ENCODE peak calls at places on chromosomes 12 and 14, in seven cellular contexts. P is psoas muscle, J is transverse colon, Z is pancreas, G is keratinocyte, F is ovary, S is GM23248. E is an unnamed sample.
A peak's percentile ranks its signal among the peaks of the same experiment; 100 is the strongest.

GRCh38 chr12:104588048-104588942 is 131.5 kb downstream of the CHST11 start:
- DNase-seq in P (no peak), J (no peak), Z (no peak), G (peak; percentile 93), F (no peak), S (peak; percentile 89), E (no peak)

GRCh38 chr14:34059037-34059924 is 108.4 kb upstream of the EGLN3 start:
- DNase-seq in P (no peak), J (no peak), Z (no peak), G (no peak), F (no peak), S (no peak), E (peak; percentile 16)

GRCh38 chr12:117686911-117687377 is 281.8 kb downstream of the KSR2 start:
- DNase-seq in P (peak; percentile 74), J (peak; percentile 17), Z (peak; percentile 4), G (no peak), F (no peak), S (peak; percentile 91), E (no peak)

GRCh38 chr14:42779024-42779423 is 1172.3 kb downstream of the LRFN5 start:
- DNase-seq in P (no peak), J (no peak), Z (no peak), G (no peak), F (no peak), S (peak; percentile 40), E (no peak)

GRCh38 chr12:50676761-50677160 is 87.1 kb upstream of the ATF1 start:
- DNase-seq in P (no peak), J (no peak), Z (no peak), G (no peak), F (no peak), S (no peak), E (no peak)

GRCh38 chr12:128791395-128792322 is 32.1 kb downstream of the SLC15A4 start:
- DNase-seq in P (no peak), J (peak; percentile 23), Z (no peak), G (no peak), F (no peak), S (peak; percentile 40), E (no peak)

GRCh38 chr14:105192866-105193731 is 12.0 kb upstream of the NUDT14 start:
- DNase-seq in P (no peak), J (no peak), Z (no peak), G (no peak), F (no peak), S (peak; percentile 62), E (no peak)

GRCh38 chr12:132413931-132414588 is 75.9 kb upstream of the FBRSL1 start:
- DNase-seq in P (no peak), J (no peak), Z (no peak), G (no peak), F (no peak), S (no peak), E (no peak)

GRCh38 chr14:104753528-104754212 is 723 bp downstream of the SIVA1 start:
- DNase-seq in P (no peak), J (peak; percentile 32), Z (no peak), G (no peak), F (no peak), S (peak; percentile 57), E (no peak)

GRCh38 chr12:68614772-68615171 is 4.1 kb downstream of the RAP1B start:
- DNase-seq in P (no peak), J (no peak), Z (no peak), G (no peak), F (no peak), S (no peak), E (no peak)

GRCh38 chr12:68614105-68614679 is 3.5 kb downstream of the RAP1B start:
- DNase-seq in P (no peak), J (no peak), Z (no peak), G (no peak), F (no peak), S (no peak), E (no peak)

GRCh38 chr12:68612245-68612644 is 1.5 kb downstream of the RAP1B start:
- DNase-seq in P (no peak), J (no peak), Z (no peak), G (no peak), F (no peak), S (peak; percentile 68), E (no peak)

GRCh38 chr12:68612675-68613074 is 2.0 kb downstream of the RAP1B start:
- DNase-seq in P (no peak), J (no peak), Z (no peak), G (no peak), F (no peak), S (no peak), E (no peak)

GRCh38 chr12:68613209-68613904 is 2.7 kb downstream of the RAP1B start:
- DNase-seq in P (no peak), J (no peak), Z (no peak), G (no peak), F (no peak), S (no peak), E (no peak)
- H3K4me1 ChIP-seq in P (peaks cover 64% of the 10 kb centered on the region), J (peaks cover 65% of the 10 kb centered on the region), Z (peaks cover 37% of the 10 kb centered on the region), G (peaks cover 39% of the 10 kb centered on the region), F (peaks cover 13% of the 10 kb centered on the region), S (peaks cover 52% of the 10 kb centered on the region), E (peaks cover 14% of the 10 kb centered on the region)

GRCh38 chr14:101906645-101907044 is 57.7 kb upstream of the DYNC1H1 start:
- DNase-seq in P (no peak), J (no peak), Z (no peak), G (no peak), F (no peak), S (no peak), E (no peak)

GRCh38 chr14:101908795-101909194 is 55.6 kb upstream of the DYNC1H1 start:
- DNase-seq in P (no peak), J (no peak), Z (no peak), G (no peak), F (no peak), S (no peak), E (no peak)

GRCh38 chr14:101907619-101908018 is 56.8 kb upstream of the DYNC1H1 start:
- DNase-seq in P (no peak), J (no peak), Z (no peak), G (no peak), F (no peak), S (no peak), E (no peak)

GRCh38 chr14:101912841-101913240 is 51.5 kb upstream of the DYNC1H1 start:
- DNase-seq in P (no peak), J (no peak), Z (no peak), G (no peak), F (no peak), S (no peak), E (no peak)

DNA sequence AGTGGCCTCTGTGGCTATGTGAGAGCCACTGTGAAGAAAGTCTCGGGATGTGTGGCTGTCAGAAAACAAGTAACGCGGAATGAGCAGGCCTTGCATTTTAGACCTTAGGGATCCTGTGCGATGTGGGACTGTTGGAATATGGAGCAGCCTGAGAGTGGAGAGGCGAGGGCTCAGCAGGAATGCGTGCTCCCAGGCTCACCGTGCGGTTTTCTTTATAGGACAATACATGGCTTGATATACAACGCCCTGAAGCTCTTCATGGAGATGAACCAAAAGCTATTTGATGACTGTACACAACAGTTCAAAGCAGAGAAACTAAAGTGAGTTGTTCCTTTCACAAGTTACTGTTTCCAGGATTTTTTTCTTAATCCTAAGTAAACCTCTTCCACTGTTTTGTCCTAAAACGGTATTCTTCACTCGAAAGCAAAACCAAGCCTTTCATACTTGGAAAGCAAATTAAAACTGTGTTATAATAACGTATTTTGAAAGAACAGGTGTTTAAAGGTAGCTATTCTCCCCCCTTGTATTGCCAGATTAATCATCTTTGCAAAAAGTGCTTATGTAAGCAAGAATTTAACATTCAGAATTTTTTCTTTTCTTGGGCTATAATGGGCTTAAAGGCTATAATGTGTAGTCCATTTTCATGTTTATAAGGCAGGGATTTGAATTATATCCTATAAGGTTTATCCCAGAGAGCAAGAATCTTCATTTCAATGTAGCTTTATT is 54.8 kb upstream of the DYNC1H1 start:
- DNase-seq in P (no peak), J (no peak), Z (no peak), G (no peak), F (no peak), S (no peak), E (no peak)
- H3K36me3 ChIP-seq in P (peaks cover 95% of the 10 kb centered on the region), J (no peaks in the 10 kb centered on the region), Z (no peaks in the 10 kb centered on the region), G (peaks cover 15% of the 10 kb centered on the region), F (no peaks in the 10 kb centered on the region), S (peaks cover 27% of the 10 kb centered on the region), E (peaks cover 19% of the 10 kb centered on the region)

DNA sequence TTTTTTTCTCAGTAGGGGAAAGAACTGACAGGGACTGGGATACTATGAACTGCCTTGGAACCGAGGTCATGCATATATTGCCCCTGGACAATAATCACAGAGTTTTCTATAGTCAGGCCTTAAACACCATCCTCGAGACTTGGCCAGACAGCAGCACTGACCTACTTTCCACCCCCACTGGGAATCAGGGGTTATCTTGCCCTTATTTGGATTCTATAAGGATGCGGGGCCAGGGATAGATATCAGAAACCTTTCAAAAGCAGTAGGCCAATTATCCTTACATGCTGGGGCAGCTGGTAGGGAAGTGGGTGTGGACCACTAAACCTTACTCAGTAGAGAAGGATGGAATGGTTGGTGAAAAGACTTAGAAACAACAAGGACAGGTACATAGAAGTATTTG is 2.0 kb downstream of the ZNF219 start:
- DNase-seq in P (no peak), J (no peak), Z (no peak), G (no peak), F (no peak), S (no peak), E (no peak)
- H3K4me1 ChIP-seq in P (peaks cover 18% of the 10 kb centered on the region), J (peaks cover 63% of the 10 kb centered on the region), Z (peaks cover 12% of the 10 kb centered on the region), G (peaks cover 39% of the 10 kb centered on the region), F (peaks cover 2% of the 10 kb centered on the region), S (peaks cover 16% of the 10 kb centered on the region), E (peaks cover 3% of the 10 kb centered on the region)

DNA sequence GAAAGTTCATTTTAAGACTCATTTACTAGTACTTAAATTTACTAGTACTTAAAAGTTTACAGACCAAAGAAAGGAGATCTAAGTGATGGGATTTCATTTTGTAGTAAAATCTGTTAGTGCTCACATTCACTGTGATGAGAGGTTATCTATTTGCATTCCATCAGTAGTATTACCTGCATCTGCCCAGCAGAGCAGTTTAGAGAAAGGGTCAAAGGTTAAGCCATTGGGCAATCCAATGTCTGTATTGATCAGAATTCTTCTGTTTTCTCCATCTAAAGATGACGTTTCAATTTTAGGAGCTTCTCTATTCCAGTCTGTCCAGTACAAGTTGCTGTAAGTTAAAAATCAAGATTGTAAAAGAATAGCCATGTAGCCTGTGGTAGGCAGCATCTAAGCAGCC is 18.3 kb downstream of the RTRAF start:
- DNase-seq in P (no peak), J (no peak), Z (no peak), G (no peak), F (no peak), S (no peak), E (no peak)
- H3K36me3 ChIP-seq in P (peaks cover 92% of the 10 kb centered on the region), J (no peaks in the 10 kb centered on the region), Z (peaks cover 13% of the 10 kb centered on the region), G (peaks cover 22% of the 10 kb centered on the region), F (no peaks in the 10 kb centered on the region), S (peaks cover 89% of the 10 kb centered on the region), E (peaks cover 42% of the 10 kb centered on the region)

GRCh38 chr12:79420146-79420618 is 270.6 kb downstream of the PAWR start:
- DNase-seq in P (no peak), J (no peak), Z (no peak), G (no peak), F (no peak), S (peak; percentile 94), E (no peak)
- H3K4me1 ChIP-seq in P (no peaks in the 10 kb centered on the region), J (peaks cover 39% of the 10 kb centered on the region), Z (peaks cover 10% of the 10 kb centered on the region), G (peaks cover 58% of the 10 kb centered on the region), F (peaks cover 9% of the 10 kb centered on the region), S (peaks cover 67% of the 10 kb centered on the region), E (no peaks in the 10 kb centered on the region)

GRCh38 chr12:109082751-109083150 is 10.5 kb downstream of the ALKBH2 start:
- DNase-seq in P (no peak), J (no peak), Z (no peak), G (no peak), F (no peak), S (no peak), E (no peak)
- H3K36me3 ChIP-seq in P (peaks cover 90% of the 10 kb centered on the region), J (no peaks in the 10 kb centered on the region), Z (no peaks in the 10 kb centered on the region), G (peaks cover 19% of the 10 kb centered on the region), F (no peaks in the 10 kb centered on the region), S (peaks cover 43% of the 10 kb centered on the region), E (peaks cover 23% of the 10 kb centered on the region)

GRCh38 chr12:75998292-75999063 is 33.1 kb downstream of the PHLDA1 start:
- DNase-seq in P (no peak), J (no peak), Z (no peak), G (no peak), F (no peak), S (peak; percentile 72), E (no peak)
- H3K4me1 ChIP-seq in P (no peaks in the 10 kb centered on the region), J (no peaks in the 10 kb centered on the region), Z (no peaks in the 10 kb centered on the region), G (peaks cover 55% of the 10 kb centered on the region), F (no peaks in the 10 kb centered on the region), S (peaks cover 35% of the 10 kb centered on the region), E (peaks cover 6% of the 10 kb centered on the region)

E was measured in lung.